ENCODE peak calls at places on chromosomes 12 and 14, in five cellular contexts. J, I, Z, H and N are unnamed samples.

GRCh38 chr14:69532561-69533335 is 41.9 kb downstream of the CCDC177 start:
- DNase-seq in J (no peak), H (no peak), Z (no peak), I (no peak), N (no peak)

GRCh38 chr12:7646178-7646475 is 19.6 kb downstream of the APOBEC1 start:
- DNase-seq in J (no peak), H (no peak), Z (no peak), I (no peak), N (no peak)

GRCh38 chr12:121791671-121792496 is 1.6 kb downstream of the RHOF start:
- DNase-seq in I (no peak), H (no peak), Z (no peak), J (no peak), N (no peak)

GRCh38 chr12:5039815-5040214 is 3.9 kb upstream of the KCNA5 start:
- DNase-seq in I (no peak), J (no peak), H (no peak), Z (no peak), N (no peak)

GRCh38 chr12:71475280-71475679 is 35.7 kb downstream of the LGR5 start:
- DNase-seq in H (no peak), I (peak), Z (no peak), J (peak), N (peak)

GRCh38 chr12:75890141-75890540 is 141.4 kb downstream of the PHLDA1 start:
- DNase-seq in H (no peak), Z (peak), I (no peak), J (peak), N (peak)

GRCh38 chr12:40622246-40622838 is 69.9 kb upstream of the CNTN1 start:
- DNase-seq in J (peak), H (no peak), I (peak), Z (peak), N (peak)

GRCh38 chr14:85535916-85536834 is 6.2 kb downstream of the FLRT2 start:
- DNase-seq in I (no peak), Z (peak), H (no peak), J (peak), N (peak)

GRCh38 chr12:66188584-66189475 is at the start of gene IRAK3:
- DNase-seq in J (peak), H (no peak), Z (peak), I (peak), N (peak)

GRCh38 chr12:5868585-5869295 is 76.3 kb downstream of the ANO2 start:
- DNase-seq in I (no peak), H (no peak), J (no peak), Z (no peak), N (no peak)

GRCh38 chr14:31977001-31977556 is 100.0 kb upstream of the ARHGAP5 start:
- DNase-seq in J (no peak), H (no peak), Z (no peak), I (no peak), N (no peak)

GRCh38 chr14:99633913-99634312 is 11.0 kb upstream of the HHIPL1 start:
- DNase-seq in Z (no peak), I (no peak), J (no peak), H (no peak), N (no peak)

GRCh38 chr14:39665084-39665483 is 232.9 kb upstream of the FBXO33 start:
- DNase-seq in I (no peak), J (no peak), H (no peak), Z (no peak), N (no peak)

GRCh38 chr14:88791629-88792571 is 853 bp downstream of the EML5 start:
- DNase-seq in J (no peak), I (no peak), Z (no peak), H (no peak), N (no peak)

GRCh38 chr12:108304633-108305032 is 34.5 kb downstream of the CMKLR1 start:
- DNase-seq in I (no peak), H (no peak), J (no peak), Z (no peak), N (no peak)

GRCh38 chr14:105226198-105226597 is 22.1 kb upstream of the BTBD6 start:
- DNase-seq in Z (no peak), I (no peak), H (no peak), J (no peak), N (no peak)

GRCh38 chr14:50342211-50343080 is 30.3 kb downstream of the DMAC2L start:
- DNase-seq in H (peak), I (peak), Z (peak), J (peak), N (peak)

GRCh38 chr14:95523051-95523817 is 6.8 kb upstream of the SYNE3 start:
- DNase-seq in H (no peak), Z (peak), I (no peak), J (peak), N (peak)
- H3K4me3 ChIP-seq in H (no peak), Z (peak), I (no peak), J (no peak), N (no peak)

GRCh38 chr14:96852823-96853422 is 55.7 kb downstream of the VRK1 start:
- DNase-seq in I (peak), Z (peak), J (peak), H (no peak), N (peak)
- TF ChIP-seq CTCF in I (peak), Z (peak), J (peak), H (peak), N (peak)

DNA sequence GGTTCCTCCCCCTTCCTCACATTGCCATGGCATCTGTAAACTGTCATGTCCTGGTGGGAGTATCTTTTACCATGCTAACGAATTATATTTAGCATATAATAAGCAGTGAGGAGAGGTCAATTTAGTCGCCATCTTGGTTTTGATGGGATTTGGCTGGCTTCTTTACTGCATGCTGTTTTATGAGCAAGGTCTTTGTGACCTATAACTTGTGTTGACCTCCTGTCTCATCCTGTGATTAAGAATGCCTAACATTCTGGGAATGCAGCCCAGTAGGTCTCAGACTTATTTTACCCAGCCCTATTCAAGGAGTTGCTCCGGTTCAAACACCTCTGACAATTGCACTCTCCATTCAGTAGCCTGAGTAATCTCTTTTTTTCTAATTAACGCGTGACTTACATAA is 2.1 kb upstream of the EIF4B start:
- DNase-seq in H (no peak), J (peak), I (no peak), Z (no peak), N (no peak)
- H3K4me3 ChIP-seq in H (no peak), J (no peak), I (no peak), Z (no peak), N (no peak)

GRCh38 chr12:54684636-54685630 is 36.8 kb upstream of the DCD start:
- DNase-seq in I (no peak), J (no peak), H (no peak), Z (no peak), N (no peak)

GRCh38 chr12:54683388-54683787 is 35.2 kb upstream of the DCD start:
- DNase-seq in I (no peak), J (no peak), Z (no peak), H (no peak), N (no peak)

GRCh38 chr12:54678131-54678530 is 30.0 kb upstream of the DCD start:
- DNase-seq in Z (no peak), I (no peak), H (no peak), J (no peak), N (no peak)

GRCh38 chr12:54682674-54683073 is 34.5 kb upstream of the DCD start:
- DNase-seq in Z (no peak), H (no peak), I (no peak), J (no peak), N (no peak)

DNA sequence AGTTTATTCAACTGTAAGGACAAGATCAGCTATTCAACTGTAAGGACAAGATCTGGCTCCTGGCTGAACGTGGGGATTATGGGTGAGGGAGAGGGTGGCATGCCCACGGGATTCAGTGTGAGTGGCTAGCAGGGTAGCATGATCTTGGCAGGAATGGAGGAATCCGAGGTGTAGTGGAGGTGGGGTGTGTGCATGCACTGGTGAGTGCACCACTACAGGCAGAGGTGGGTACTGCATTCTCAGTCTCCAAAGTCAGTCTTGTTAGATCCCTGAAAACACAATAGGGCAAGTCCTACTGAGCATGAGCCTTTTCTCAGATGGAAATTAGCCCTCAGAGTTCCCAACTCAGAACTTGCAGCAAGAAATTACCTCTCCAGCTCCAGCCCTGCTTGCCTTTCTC is 32.2 kb upstream of the DCD start:
- DNase-seq in J (no peak), H (no peak), Z (peak), I (peak), N (peak)
- TF ChIP-seq CTCF in J (peak), H (no peak), Z (peak), I (peak), N (peak)

DNA sequence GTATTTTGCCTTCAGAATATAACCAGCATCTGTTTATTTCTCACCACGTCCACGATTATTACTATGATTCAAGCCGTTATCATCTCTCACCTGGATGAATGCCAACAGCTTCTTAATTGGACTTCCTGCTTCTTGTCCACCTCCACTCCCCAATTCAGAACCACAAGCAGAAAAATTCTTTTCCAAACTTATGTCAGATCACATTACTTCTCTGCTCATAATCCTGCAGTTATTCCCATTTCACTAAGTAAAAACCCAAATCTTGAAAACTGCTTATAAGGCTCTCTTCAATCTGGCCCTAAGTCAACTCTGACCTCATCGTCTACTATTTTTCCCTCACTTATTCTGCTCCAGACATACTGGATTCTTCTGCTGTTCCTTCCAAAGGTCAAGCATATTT is 2.0 kb downstream of the CRY1 start:
- DNase-seq in H (no peak), Z (peak), I (peak), J (peak), N (peak)
- H3K4me3 ChIP-seq in H (peak), Z (peak), I (peak), J (peak), N (peak)

DNA sequence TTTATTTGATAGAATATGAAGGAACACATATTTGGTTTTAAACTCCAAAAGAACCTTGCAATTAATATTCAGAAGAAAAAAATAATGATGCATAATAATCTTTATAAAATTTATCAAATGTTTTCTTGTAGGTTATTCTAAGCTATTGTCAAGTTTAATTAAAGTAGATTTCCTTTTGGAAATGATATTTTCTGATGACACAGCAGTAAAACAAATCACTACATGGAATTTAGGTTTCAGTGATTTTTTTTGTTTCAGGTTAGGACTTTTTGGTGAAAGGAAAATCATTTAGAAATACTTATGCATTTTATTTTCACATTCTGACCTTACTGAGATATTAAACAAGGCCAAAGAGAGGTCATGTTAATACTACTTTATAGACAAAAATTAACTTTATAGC is 1067.2 kb downstream of the TMTC2 start:
- DNase-seq in Z (no peak), J (no peak), H (no peak), I (no peak), N (no peak)
- TF ChIP-seq CTCF in Z (no peak), J (no peak), H (no peak), I (no peak), N (no peak)

GRCh38 chr12:92546826-92547348 is 155.9 kb upstream of the PLEKHG7 start:
- DNase-seq in H (no peak), Z (no peak), I (no peak), J (no peak), N (no peak)

GRCh38 chr12:92546259-92546825 is 156.4 kb upstream of the PLEKHG7 start:
- DNase-seq in J (no peak), H (no peak), I (no peak), Z (no peak), N (no peak)

GRCh38 chr12:92543872-92544271 is 158.9 kb upstream of the PLEKHG7 start:
- DNase-seq in J (no peak), I (no peak), Z (peak), H (no peak), N (no peak)

GRCh38 chr12:92543359-92543758 is 159.4 kb upstream of the PLEKHG7 start:
- DNase-seq in H (no peak), Z (no peak), J (no peak), I (no peak), N (no peak)

GRCh38 chr12:92544321-92544720 is 158.5 kb upstream of the PLEKHG7 start:
- DNase-seq in J (no peak), H (no peak), Z (no peak), I (no peak), N (no peak)
- H3K4me3 ChIP-seq in J (no peak), H (no peak), Z (no peak), I (no peak), N (no peak)